ENCODE peak calls at places on chromosomes 12 and 14, in four cellular contexts. F is lung, A is uterus, V is dorsolateral prefrontal cortex. D is an unnamed sample.

GRCh38 chr14:106586098-106586704 is 1059.8 kb downstream of the TMEM121 start:
- DNase-seq in A (no peak), F (no peak), V (no peak), D (peak)

GRCh38 chr12:114369088-114369487 is 36.9 kb downstream of the TBX5 start:
- DNase-seq in V (no peak), F (no peak), A (no peak), D (no peak)

GRCh38 chr14:90580381-90581335 is 183.8 kb downstream of the CALM1 start:
- DNase-seq in A (no peak), F (no peak), V (no peak), D (no peak)

GRCh38 chr12:6620137-6620884 is 13.1 kb upstream of the CHD4 start:
- DNase-seq in A (no peak), V (no peak), F (no peak), D (peak)

GRCh38 chr12:30613119-30613830 is 82.4 kb downstream of the IPO8 start:
- DNase-seq in A (no peak), F (no peak), V (no peak), D (no peak)

GRCh38 chr12:6438345-6438744 is 6.4 kb upstream of the CD27 start:
- DNase-seq in F (no peak), A (no peak), V (no peak), D (no peak)

GRCh38 chr12:30774599-30774998 is 19.8 kb upstream of the CAPRIN2 start:
- DNase-seq in F (no peak), A (no peak), V (no peak), D (no peak)

GRCh38 chr12:389138-390096 is at the start of gene KDM5A:
- DNase-seq in V (peak), A (peak), F (peak), D (peak)

GRCh38 chr12:54749191-54749818 is 101.1 kb upstream of the DCD start:
- DNase-seq in F (no peak), A (no peak), V (peak), D (no peak)

GRCh38 chr12:3225796-3226180 is 148.6 kb downstream of the TSPAN9 start:
- DNase-seq in V (no peak), F (no peak), A (no peak), D (no peak)

GRCh38 chr14:105839425-105840265 is 313.3 kb downstream of the TMEM121 start:
- DNase-seq in F (no peak), A (no peak), V (no peak), D (no peak)

GRCh38 chr12:68207276-68207675 is 18.3 kb downstream of the IL26 start:
- DNase-seq in A (no peak), V (no peak), F (no peak), D (no peak)

GRCh38 chr14:64745511-64746041 is 41.4 kb downstream of the PLEKHG3 start:
- DNase-seq in F (no peak), A (no peak), V (no peak), D (no peak)

GRCh38 chr12:72863671-72864070 is 591.5 kb downstream of the TRHDE start:
- DNase-seq in F (no peak), V (no peak), A (no peak), D (no peak)

GRCh38 chr12:62588916-62589315 is 122.3 kb downstream of the MON2 start:
- DNase-seq in A (no peak), F (no peak), V (no peak), D (no peak)

GRCh38 chr12:47207005-47207717 is 127.4 kb upstream of the AMIGO2 start:
- DNase-seq in A (no peak), F (peak), V (no peak), D (peak)

GRCh38 chr12:111034148-111034910 is 114.0 kb upstream of the MYL2 start:
- DNase-seq in F (no peak), A (no peak), V (no peak), D (no peak)

GRCh38 chr14:99733221-99733550 is 49.1 kb downstream of the CYP46A1 start:
- DNase-seq in F (no peak), V (no peak), A (no peak), D (no peak)

GRCh38 chr12:76420221-76420620 is 72.0 kb upstream of the BBS10 start:
- DNase-seq in A (no peak), V (no peak), F (no peak), D (no peak)

GRCh38 chr12:85679296-85679695 is 156.9 kb downstream of the RASSF9 start:
- DNase-seq in F (no peak), A (no peak), V (no peak), D (no peak)

GRCh38 chr12:103745962-103746361 is 95.1 kb downstream of the NT5DC3 start:
- DNase-seq in V (no peak), F (no peak), A (no peak), D (no peak)

GRCh38 chr12:47155457-47156166 is 75.9 kb upstream of the AMIGO2 start:
- DNase-seq in F (no peak), V (no peak), A (no peak), D (no peak)

GRCh38 chr14:100790785-100791667 is 34.9 kb upstream of the MEG3 start:
- DNase-seq in V (no peak), F (no peak), A (no peak), D (no peak)

GRCh38 chr12:110934093-110934852 is 13.9 kb upstream of the MYL2 start:
- DNase-seq in F (no peak), V (no peak), A (no peak), D (no peak)

GRCh38 chr12:99920561-99920960 is 64.2 kb downstream of the ANKS1B start:
- DNase-seq in V (no peak), F (no peak), A (no peak), D (no peak)

GRCh38 chr14:99201351-99202073 is 70.5 kb downstream of the BCL11B start:
- DNase-seq in F (no peak), V (no peak), A (no peak), D (no peak)

GRCh38 chr14:96072746-96073145 is 33.6 kb downstream of the C14orf132 start:
- DNase-seq in A (no peak), V (no peak), F (no peak), D (no peak)

GRCh38 chr12:122889658-122890561 is 6.0 kb downstream of the VPS37B start:
- DNase-seq in V (no peak), F (no peak), A (no peak), D (no peak)

GRCh38 chr14:101948666-101949205 is 15.6 kb upstream of the DYNC1H1 start:
- DNase-seq in A (no peak), V (no peak), F (no peak), D (no peak)

GRCh38 chr14:95215094-95215493 is 57.8 kb upstream of the DICER1 start:
- DNase-seq in V (no peak), A (no peak), F (no peak), D (no peak)

GRCh38 chr12:57764662-57765002 is 2.2 kb downstream of the CYP27B1 start:
- DNase-seq in V (no peak), A (no peak), F (no peak), D (no peak)

GRCh38 chr14:100091386-100091785 is 26.2 kb downstream of the EVL start:
- DNase-seq in A (no peak), V (no peak), F (no peak), D (no peak)

GRCh38 chr12:120376416-120376815 is 7.5 kb upstream of the MSI1 start:
- DNase-seq in V (no peak), F (no peak), A (no peak), D (no peak)

GRCh38 chr12:123602651-123603195 is 824 bp downstream of the DDX55 start:
- DNase-seq in A (no peak), F (no peak), V (no peak), D (no peak)

GRCh38 chr14:29654910-29655590 is 272.6 kb downstream of the PRKD1 start:
- DNase-seq in A (no peak), F (no peak), V (no peak), D (no peak)

GRCh38 chr12:106112094-106112822 is 26.5 kb downstream of the NUAK1 start:
- DNase-seq in F (no peak), A (no peak), V (no peak), D (no peak)

D was measured in activated B cell treated with CpG ODN at 0.5 μM for 24 hours.